ENCODE peak calls at places on chromosomes 3 and 15, in five cellular contexts. T is activated effector memory CD4-positive, alpha-beta T cell treated with Interleukin-2 at 50 U/mL for 16 hours; M is BJ; O is GM10248; Y is activated CD4-positive, CD25-positive, alpha-beta regulatory T cell. J is an unnamed sample.

GRCh38 chr3:119529883-119530282 is 29.5 kb downstream of the CD80 start:
- DNase-seq in M (peak), T (no peak), Y (no peak), O (no peak), J (no peak)

GRCh38 chr3:194161181-194162045 is 25.5 kb downstream of the HES1 start:
- DNase-seq in T (no peak), O (no peak), M (no peak), Y (no peak), J (no peak)

GRCh38 chr3:43960448-43960840 is 269.7 kb downstream of the ABHD5 start:
- DNase-seq in O (no peak), T (no peak), M (no peak), Y (no peak), J (no peak)

GRCh38 chr3:146830231-146830630 is 225.1 kb upstream of the PLSCR5 start:
- DNase-seq in Y (no peak), M (no peak), O (no peak), T (no peak), J (no peak)

GRCh38 chr3:197432407-197433127 is 123.2 kb downstream of the BDH1 start:
- DNase-seq in M (no peak), O (no peak), Y (no peak), T (no peak), J (no peak)

GRCh38 chr15:41935566-41936020 is 36.8 kb downstream of the EHD4 start:
- DNase-seq in M (no peak), Y (no peak), T (no peak), O (no peak), J (no peak)

GRCh38 chr15:78065284-78065872 is 12.1 kb downstream of the TBC1D2B start:
- DNase-seq in Y (no peak), O (no peak), M (peak), T (no peak), J (no peak)

GRCh38 chr15:67077641-67078215 is 12.3 kb downstream of the SMAD3 start:
- DNase-seq in Y (no peak), T (no peak), O (no peak), M (no peak), J (no peak)

GRCh38 chr15:47727137-47727536 is 9.8 kb downstream of the SEMA6D start:
- DNase-seq in T (no peak), M (no peak), O (no peak), Y (no peak), J (no peak)

GRCh38 chr3:126114406-126115386 is 30.8 kb upstream of the SLC41A3 start:
- DNase-seq in T (no peak), M (no peak), O (no peak), Y (no peak), J (no peak)

GRCh38 chr15:25690673-25691543 is 172.2 kb downstream of the ATP10A start:
- DNase-seq in O (no peak), M (peak), Y (no peak), T (no peak), J (no peak)

GRCh38 chr3:67649681-67650080 is 4.7 kb downstream of the SUCLG2 start:
- DNase-seq in T (no peak), O (no peak), M (no peak), Y (no peak), J (no peak)

GRCh38 chr15:58433597-58434333 is 2.0 kb downstream of the LIPC start:
- DNase-seq in T (no peak), Y (no peak), O (no peak), M (no peak), J (no peak)

GRCh38 chr3:51928438-51928837 is 13.3 kb downstream of the RRP9 start:
- DNase-seq in O (no peak), Y (no peak), M (no peak), T (no peak), J (no peak)

GRCh38 chr3:105414841-105415240 is 48.1 kb downstream of the ALCAM start:
- DNase-seq in O (no peak), Y (no peak), M (no peak), T (no peak), J (no peak)

GRCh38 chr15:99430881-99431401 is 134.8 kb upstream of the MEF2A start:
- DNase-seq in T (no peak), M (no peak), Y (no peak), O (no peak), J (no peak)

GRCh38 chr3:42988097-42988496 is 9.0 kb downstream of the GASK1A start:
- DNase-seq in T (no peak), O (no peak), Y (no peak), M (no peak), J (no peak)

GRCh38 chr3:11204697-11205397 is 50.6 kb downstream of the HRH1 start:
- DNase-seq in T (no peak), M (no peak), O (no peak), Y (no peak), J (no peak)

GRCh38 chr3:169403855-169404254 is 259.7 kb downstream of the MECOM start:
- DNase-seq in Y (no peak), M (no peak), O (no peak), T (no peak), J (no peak)

GRCh38 chr3:132595036-132595435 is 2.0 kb upstream of the ACKR4 start:
- DNase-seq in M (no peak), O (no peak), Y (no peak), T (no peak), J (no peak)

GRCh38 chr3:67531149-67532101 is 123.0 kb downstream of the SUCLG2 start:
- DNase-seq in T (no peak), O (no peak), Y (no peak), M (no peak), J (no peak)

GRCh38 chr3:132978464-132978863 is 59.7 kb upstream of the TMEM108 start:
- DNase-seq in Y (no peak), M (no peak), T (no peak), O (no peak), J (no peak)

GRCh38 chr15:38991126-38991525 is 426.5 kb upstream of the RASGRP1 start:
- DNase-seq in Y (no peak), M (no peak), T (no peak), O (no peak), J (no peak)